ENCODE peak calls at places on chromosome 1, in seven cellular contexts. S is fibroblast of lung, W is AG04450, T is mesenchymal stem cell, C is SK-N-SH, U is right cardiac atrium, V is aorta. P is an unnamed sample. For H3K9me3, the result is how much of the 10 kb centered on the place peaks cover.

GRCh38 chr1:61046434-61046833 is 35.9 kb upstream of the NFIA start:
- DNase-seq in U (no peak), T (no peak), C (no peak), W (no peak), S (no peak), V (no peak), P (no peak)

GRCh38 chr1:57831624-57832023 is 407.8 kb upstream of the DAB1 start:
- DNase-seq in T (no peak), W (no peak), U (no peak), V (no peak), S (peak), C (no peak), P (no peak)

GRCh38 chr1:21818661-21819060 is 6.6 kb downstream of the LDLRAD2 start:
- DNase-seq in V (no peak), C (peak), S (no peak), T (peak), U (peak), W (no peak), P (peak)

GRCh38 chr1:3610823-3611169 is 512 bp downstream of the MEGF6 start:
- DNase-seq in T (no peak), S (no peak), V (no peak), W (no peak), U (no peak), C (no peak), P (no peak)

GRCh38 chr1:215584389-215584788 is 17.3 kb downstream of the KCTD3 start:
- DNase-seq in V (no peak), W (no peak), C (no peak), S (no peak), U (no peak), T (no peak), P (no peak)

GRCh38 chr1:169860187-169860586 is 33.5 kb downstream of the SCYL3 start:
- DNase-seq in W (no peak), S (no peak), U (no peak), T (no peak), V (no peak), C (no peak), P (peak)

GRCh38 chr1:245279346-245279745 is 124.6 kb downstream of the KIF26B start:
- DNase-seq in U (no peak), W (no peak), S (no peak), T (peak), V (no peak), C (no peak), P (no peak)

GRCh38 chr1:108708726-108709660 is 3.7 kb upstream of the FNDC7 start:
- DNase-seq in C (no peak), S (no peak), T (no peak), V (no peak), W (no peak), U (peak), P (peak)

GRCh38 chr1:165928075-165928731 is 100.8 kb downstream of the UCK2 start:
- DNase-seq in W (peak), T (peak), C (peak), V (no peak), U (no peak), S (peak), P (peak)

GRCh38 chr1:3060601-3061551 is 8.1 kb upstream of the PRDM16 start:
- DNase-seq in V (peak), C (no peak), S (no peak), T (no peak), W (no peak), U (no peak), P (no peak)

GRCh38 chr1:27574871-27575831 is 28.8 kb downstream of the AHDC1 start:
- DNase-seq in W (peak), S (peak), U (peak), T (peak), V (peak), C (peak), P (no peak)

GRCh38 chr1:205961405-205961804 is 18.1 kb upstream of the SLC26A9 start:
- DNase-seq in V (no peak), T (peak), U (no peak), C (no peak), W (no peak), S (no peak), P (no peak)

GRCh38 chr1:171424494-171424893 is 60.8 kb upstream of the PRRC2C start:
- DNase-seq in V (no peak), S (no peak), W (no peak), U (no peak), T (no peak), C (no peak), P (no peak)

GRCh38 chr1:10674700-10675598 is 121.5 kb downstream of the CASZ1 start:
- DNase-seq in U (no peak), T (no peak), S (no peak), C (no peak), W (no peak), V (no peak), P (no peak)

GRCh38 chr1:38114231-38114630 is 67.6 kb upstream of the POU3F1 start:
- DNase-seq in U (no peak), V (peak), W (no peak), T (no peak), C (no peak), S (no peak), P (peak)

GRCh38 chr1:166695115-166695514 is 144.2 kb upstream of the POGK start:
- DNase-seq in W (no peak), C (no peak), S (no peak), T (no peak), V (no peak), U (no peak), P (no peak)

GRCh38 chr1:51453010-51453409 is 66.1 kb downstream of the EPS15 start:
- DNase-seq in V (no peak), S (no peak), C (no peak), T (no peak), U (no peak), W (no peak), P (no peak)

GRCh38 chr1:35808376-35809155 is 750 bp downstream of the AGO4 start:
- DNase-seq in W (no peak), U (peak), C (peak), S (peak), T (peak), V (peak), P (no peak)

GRCh38 chr1:247156787-247157232 is 15.0 kb downstream of the ZNF124 start:
- DNase-seq in T (peak), U (no peak), W (no peak), C (no peak), S (peak), V (no peak), P (peak)
- H3K9me3 ChIP-seq in T (half or more), U (under half), W (under half), C (under half), S (under half), V (under half), P (half or more)

GRCh38 chr1:159889821-159890252 is 10.1 kb downstream of the CFAP45 start:
- DNase-seq in V (no peak), U (peak), T (peak), S (peak), W (peak), C (peak), P (peak)
- H3K27ac ChIP-seq in V (no peak), U (peak), T (peak), S (peak), W (peak), C (peak), P (no peak)

GRCh38 chr1:64235910-64236309 is 32.5 kb downstream of the UBE2U start:
- DNase-seq in C (no peak), U (no peak), T (no peak), W (no peak), V (no peak), S (no peak), P (no peak)
- H3K4me3 ChIP-seq in C (no peak), U (no peak), T (no peak), W (no peak), V (no peak), S (no peak), P (no peak)

DNA sequence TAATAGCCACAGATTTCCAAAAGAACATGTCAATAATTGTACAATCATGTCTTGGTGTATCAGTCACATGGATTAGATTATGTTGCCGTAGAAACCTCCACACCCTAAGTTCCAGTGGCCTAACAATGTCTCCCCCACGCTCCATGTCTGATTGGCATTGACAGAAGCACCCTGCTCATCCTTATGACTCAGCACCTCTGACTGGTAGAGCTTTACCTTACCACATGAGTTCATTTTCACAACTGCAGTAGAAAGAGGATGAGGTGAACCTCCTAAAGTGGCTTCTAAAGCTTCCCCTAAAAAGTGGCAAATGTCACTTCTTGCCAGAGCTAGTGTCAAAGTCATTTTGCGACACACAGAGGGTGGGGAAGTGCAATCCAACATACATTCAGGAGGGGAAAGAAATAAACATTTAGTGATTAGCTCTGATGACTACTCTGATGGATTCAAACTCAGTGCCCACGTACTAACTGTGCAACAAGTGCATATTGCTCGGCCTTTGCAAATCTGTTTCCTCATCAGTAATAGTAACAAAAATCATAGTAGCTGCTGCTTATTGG is 30.6 kb upstream of the LYPD8 start:
- DNase-seq in V (no peak), U (no peak), C (no peak), S (no peak), T (no peak), W (no peak), P (no peak)
- H3K9me3 ChIP-seq in V (under half), U (under half), C (under half), S (under half), T (under half), W (under half), P (under half)

GRCh38 chr1:16140068-16140596 is 15.7 kb downstream of the EPHA2 start:
- DNase-seq in C (no peak), V (no peak), W (no peak), U (no peak), T (no peak), S (no peak), P (no peak)
- H3K27ac ChIP-seq in C (peak), V (no peak), W (peak), U (peak), T (peak), S (peak), P (no peak)

GRCh38 chr1:6259491-6260362 is 1.2 kb downstream of the GPR153 start:
- DNase-seq in W (peak), T (peak), U (peak), V (peak), C (peak), S (peak), P (peak)
- H3K4me3 ChIP-seq in W (peak), T (peak), U (peak), V (no peak), C (no peak), S (no peak), P (no peak)

P was measured in CD4-positive, CD25-positive, alpha-beta regulatory T cell.